ENCODE peak calls at places on chromosomes 12 and 14, in ten cellular contexts. X, I, P, R, L, W, B, J, C and Q are unnamed samples.

GRCh38 chr14:29749327-29749726 is 178.3 kb downstream of the PRKD1 start:
- DNase-seq in X (no peak), I (no peak), P (no peak), R (no peak), L (no peak), W (no peak), B (peak; percentile 71), J (peak; percentile 34), C (no peak), Q (no peak)

GRCh38 chr12:57904848-57905811 is 36.2 kb upstream of the ATP23 start:
- DNase-seq in X (peak; percentile 89), I (peak; percentile 98), P (peak; percentile 76), R (peak; percentile 71), L (peak; percentile 68), W (peak; percentile 81), B (peak; percentile 86), J (peak; percentile 93), C (peak; percentile 81), Q (peak; percentile 98)

GRCh38 chr14:104107611-104108569 is 22.4 kb downstream of the ASPG start:
- DNase-seq in X (no peak), I (peak; percentile 36), P (peak; percentile 27), R (no peak), L (no peak), W (no peak), B (no peak), J (peak; percentile 56), C (no peak), Q (no peak)

GRCh38 chr14:104954746-104955395 is 23.3 kb downstream of the AHNAK2 start:
- DNase-seq in X (no peak), I (no peak), P (no peak), R (no peak), L (no peak), W (no peak), B (no peak), J (no peak), C (no peak), Q (no peak)

GRCh38 chr14:88189040-88189839 is 133.8 kb downstream of the KCNK10 start:
- DNase-seq in X (peak; percentile 81), I (peak; percentile 88), P (peak; percentile 26), R (peak; percentile 15), L (peak; percentile 14), W (peak; percentile 90), B (peak; percentile 86), J (peak; percentile 84), C (no peak), Q (peak; percentile 79)

GRCh38 chr14:74941676-74942097 is 13.7 kb downstream of the PGF start:
- DNase-seq in X (no peak), I (no peak), P (peak; percentile 50), R (peak; percentile 28), L (no peak), W (no peak), B (no peak), J (no peak), C (peak; percentile 59), Q (no peak)

GRCh38 chr14:72742682-72743195 is 151.2 kb downstream of the DPF3 start:
- DNase-seq in X (peak; percentile 46), I (no peak), P (no peak), R (no peak), L (no peak), W (no peak), B (no peak), J (no peak), C (no peak), Q (no peak)

GRCh38 chr14:52922656-52923055 is 28.2 kb downstream of the FERMT2 start:
- DNase-seq in X (no peak), I (no peak), P (no peak), R (no peak), L (no peak), W (no peak), B (no peak), J (no peak), C (no peak), Q (no peak)

GRCh38 chr14:100408350-100409015 is 85.3 kb downstream of the SLC25A47 start:
- DNase-seq in X (no peak), I (no peak), P (no peak), R (peak; percentile 30), L (no peak), W (no peak), B (peak; percentile 80), J (no peak), C (no peak), Q (peak; percentile 31)

GRCh38 chr12:100279612-100280244 is 12.8 kb downstream of the SCYL2 start:
- DNase-seq in X (no peak), I (no peak), P (no peak), R (no peak), L (no peak), W (no peak), B (no peak), J (no peak), C (no peak), Q (no peak)

GRCh38 chr12:7068994-7069346 is 8.5 kb downstream of the C1S start:
- DNase-seq in X (no peak), I (no peak), P (no peak), R (no peak), L (no peak), W (no peak), B (no peak), J (no peak), C (no peak), Q (no peak)

GRCh38 chr12:112107728-112108447 is 695 bp downstream of the NAA25 start:
- DNase-seq in X (no peak), I (peak; percentile 44), P (no peak), R (no peak), L (no peak), W (no peak), B (no peak), J (peak; percentile 19), C (no peak), Q (peak; percentile 66)

GRCh38 chr12:121279507-121279915 is 17.0 kb downstream of the CAMKK2 start:
- DNase-seq in X (peak; percentile 94), I (no peak), P (no peak), R (no peak), L (no peak), W (no peak), B (no peak), J (no peak), C (no peak), Q (no peak)

GRCh38 chr12:109888179-109889020 is 8.1 kb upstream of the GLTP start:
- DNase-seq in X (no peak), I (peak; percentile 53), P (no peak), R (peak; percentile 41), L (no peak), W (no peak), B (peak; percentile 38), J (no peak), C (peak; percentile 37), Q (no peak)

GRCh38 chr12:70443274-70443673 is 77.2 kb downstream of the KCNMB4 start:
- DNase-seq in X (no peak), I (no peak), P (no peak), R (no peak), L (no peak), W (no peak), B (no peak), J (no peak), C (no peak), Q (no peak)

GRCh38 chr14:104681689-104682074 is 7.7 kb upstream of the INF2 start:
- DNase-seq in X (no peak), I (peak; percentile 82), P (no peak), R (no peak), L (no peak), W (no peak), B (peak; percentile 91), J (peak; percentile 85), C (no peak), Q (no peak)

GRCh38 chr12:57750561-57751431 is 1.3 kb downstream of the CDK4 start:
- DNase-seq in X (no peak), I (no peak), P (no peak), R (no peak), L (no peak), W (no peak), B (no peak), J (no peak), C (no peak), Q (peak; percentile 43)

GRCh38 chr14:74921053-74921620 is 1.9 kb downstream of the RPS6KL1 start:
- DNase-seq in X (no peak), I (no peak), P (no peak), R (no peak), L (no peak), W (no peak), B (no peak), J (no peak), C (no peak), Q (no peak)

GRCh38 chr14:24195186-24196070 is at the start of gene TM9SF1:
- DNase-seq in X (peak; percentile 93), I (peak; percentile 73), P (peak; percentile 87), R (peak; percentile 93), L (peak; percentile 76), W (peak; percentile 79), B (peak; percentile 85), J (peak; percentile 85), C (peak; percentile 92), Q (peak; percentile 93)

GRCh38 chr12:108616941-108617858 is 16.5 kb downstream of the SELPLG start:
- DNase-seq in X (no peak), I (no peak), P (peak; percentile 80), R (peak; percentile 73), L (peak; percentile 57), W (no peak), B (no peak), J (no peak), C (peak; percentile 81), Q (no peak)

GRCh38 chr12:63064080-63064479 is 86.9 kb downstream of the AVPR1A start:
- DNase-seq in X (no peak), I (no peak), P (no peak), R (no peak), L (no peak), W (no peak), B (no peak), J (no peak), C (no peak), Q (no peak)

GRCh38 chr14:50745401-50746058 is 77.4 kb upstream of the SAV1 start:
- DNase-seq in X (no peak), I (no peak), P (no peak), R (no peak), L (no peak), W (no peak), B (no peak), J (no peak), C (no peak), Q (no peak)

GRCh38 chr14:68758301-68758700 is 34.6 kb downstream of the ZFP36L1 start:
- DNase-seq in X (no peak), I (no peak), P (no peak), R (no peak), L (no peak), W (no peak), B (no peak), J (no peak), C (no peak), Q (no peak)

GRCh38 chr12:72230589-72230988 is 41.6 kb upstream of the TRHDE start:
- DNase-seq in X (no peak), I (no peak), P (no peak), R (no peak), L (no peak), W (no peak), B (no peak), J (no peak), C (no peak), Q (no peak)

GRCh38 chr14:21868442-21869046 is 194.9 kb upstream of the OR4E1 start:
- DNase-seq in X (peak; percentile 1), I (peak; percentile 69), P (peak; percentile 70), R (peak; percentile 52), L (peak; percentile 49), W (peak; percentile 4), B (peak; percentile 60), J (peak; percentile 69), C (peak; percentile 60), Q (peak; percentile 47)

GRCh38 chr14:100078997-100079561 is 13.9 kb downstream of the EVL start:
- DNase-seq in X (peak; percentile 55), I (no peak), P (peak; percentile 75), R (peak; percentile 89), L (peak; percentile 67), W (no peak), B (no peak), J (no peak), C (peak; percentile 68), Q (no peak)

GRCh38 chr12:13247596-13247995 is 51.1 kb downstream of the EMP1 start:
- DNase-seq in X (no peak), I (no peak), P (no peak), R (no peak), L (no peak), W (no peak), B (no peak), J (no peak), C (no peak), Q (no peak)

GRCh38 chr12:109706747-109707469 is 6.7 kb upstream of the FAM222A start:
- DNase-seq in X (no peak), I (no peak), P (no peak), R (no peak), L (no peak), W (peak; percentile 57), B (no peak), J (no peak), C (no peak), Q (peak; percentile 29)